ENCODE peak calls at places on chromosomes 16 and 17, in five cellular contexts. I is hepatic stellate cell, E is ureter, Z is HCEC 1CT, N is endothelial cell. Y is an unnamed sample.

GRCh38 chr17:18161226-18162094 is 22.2 kb upstream of the ALKBH5 start:
- DNase-seq in I (no peak), E (no peak), Z (no peak), N (no peak), Y (no peak)

GRCh38 chr17:46770818-46771600 is 47.5 kb downstream of the WNT3 start:
- DNase-seq in I (peak), E (no peak), Z (peak), N (peak), Y (peak)

GRCh38 chr17:77528516-77529327 is 388.0 kb downstream of the SEC14L1 start:
- DNase-seq in I (no peak), E (no peak), Z (no peak), N (peak), Y (no peak)

GRCh38 chr17:4900231-4901107 is 1.1 kb downstream of the C17orf107 start:
- DNase-seq in I (no peak), E (no peak), Z (no peak), N (peak), Y (peak)

GRCh38 chr17:49708515-49709161 is 874 bp upstream of the SLC35B1 start:
- DNase-seq in I (no peak), E (no peak), Z (peak), N (no peak), Y (peak)

GRCh38 chr16:77383606-77384187 is 51.1 kb downstream of the ADAMTS18 start:
- DNase-seq in I (no peak), E (no peak), Z (no peak), N (no peak), Y (no peak)

GRCh38 chr17:32772453-32773025 is 104.4 kb downstream of the MYO1D start:
- DNase-seq in I (no peak), E (no peak), Z (no peak), N (no peak), Y (no peak)

GRCh38 chr17:74546586-74546985 is 671 bp upstream of the CD300C start:
- DNase-seq in I (no peak), E (no peak), Z (no peak), N (no peak), Y (no peak)

GRCh38 chr17:42743595-42744282 is 1.1 kb downstream of the EZH1 start:
- DNase-seq in I (peak), E (no peak), Z (no peak), N (no peak), Y (peak)

GRCh38 chr17:66492500-66493123 is 190.2 kb downstream of the PRKCA start:
- DNase-seq in I (no peak), E (no peak), Z (peak), N (no peak), Y (no peak)

Y was measured in erythroblast.